ENCODE peak calls at places on chromosomes 13 and 19, in five cellular contexts. D is right atrium auricular region, X is foreskin keratinocyte, M is ovary, P is OCI-LY7. Q is an unnamed sample.

GRCh38 chr13:33838567-33839131 is 20.7 kb downstream of the RFC3 start:
- DNase-seq in M (peak; percentile 21), X (no peak), D (no peak), P (no peak), Q (no peak)

GRCh38 chr19:39517432-39517831 is 2.5 kb downstream of the SELENOV start:
- DNase-seq in M (no peak), D (no peak), P (no peak), X (no peak), Q (no peak)

GRCh38 chr19:58572026-58572817 is 913 bp downstream of the MZF1 start:
- DNase-seq in X (no peak), D (no peak), M (no peak), P (no peak), Q (no peak)

GRCh38 chr19:40594657-40595077 is 6.5 kb upstream of the LTBP4 start:
- DNase-seq in D (no peak), X (no peak), P (no peak), M (no peak), Q (no peak)

GRCh38 chr13:44795176-44795575 is 194.1 kb downstream of the NUFIP1 start:
- DNase-seq in X (no peak), P (no peak), D (no peak), M (no peak), Q (no peak)

GRCh38 chr13:25901460-25902376 is 150.1 kb downstream of the SHISA2 start:
- DNase-seq in P (peak; percentile 11), X (peak; percentile 93), D (no peak), M (no peak), Q (no peak)

GRCh38 chr19:48568345-48568886 is 16.4 kb downstream of the SULT2B1 start:
- DNase-seq in M (peak; percentile 58), D (peak; percentile 91), X (peak; percentile 56), P (no peak), Q (peak; percentile 93)

GRCh38 chr13:98189841-98190505 is 12.9 kb upstream of the RNF113B start:
- DNase-seq in P (no peak), M (peak; percentile 35), X (no peak), D (no peak), Q (no peak)

GRCh38 chr13:99703908-99704307 is 202.6 kb downstream of the TM9SF2 start:
- DNase-seq in M (no peak), X (no peak), P (no peak), D (no peak), Q (no peak)

GRCh38 chr13:114063545-114064515 is 68.6 kb downstream of the RASA3 start:
- DNase-seq in D (peak; percentile 85), X (no peak), P (no peak), M (peak; percentile 69), Q (no peak)

GRCh38 chr13:74206061-74206561 is 71.9 kb upstream of the KLF12 start:
- DNase-seq in X (peak; percentile 10), D (no peak), M (no peak), P (no peak), Q (no peak)

GRCh38 chr13:101384929-101385328 is 31.4 kb downstream of the NALCN start:
- DNase-seq in X (no peak), P (no peak), D (no peak), M (no peak), Q (no peak)

GRCh38 chr13:98253526-98253925 is 76.5 kb upstream of the RNF113B start:
- DNase-seq in P (no peak), X (no peak), D (no peak), M (no peak), Q (no peak)

GRCh38 chr13:104385409-104385808 is 1319.2 kb upstream of the SLC10A2 start:
- DNase-seq in D (no peak), P (no peak), X (peak; percentile 70), M (no peak), Q (peak; percentile 60)

GRCh38 chr19:7852851-7853759 is 21.1 kb downstream of the PRR36 start:
- DNase-seq in M (peak; percentile 68), X (no peak), D (no peak), P (peak; percentile 74), Q (peak; percentile 76)

GRCh38 chr13:24389506-24389905 is 80.1 kb downstream of the C1QTNF9 start:
- DNase-seq in M (no peak), D (no peak), X (no peak), P (no peak), Q (no peak)

GRCh38 chr19:48090281-48090802 is 20.3 kb downstream of the PLA2G4C start:
- DNase-seq in M (no peak), X (no peak), P (no peak), D (no peak), Q (no peak)

GRCh38 chr13:44172411-44172810 is 201.2 kb upstream of the SERP2 start:
- DNase-seq in M (no peak), P (no peak), D (no peak), X (no peak), Q (no peak)

GRCh38 chr13:97535619-97536018 is 101.7 kb downstream of the RAP2A start:
- DNase-seq in M (no peak), D (no peak), X (no peak), P (no peak), Q (no peak)

GRCh38 chr13:33007950-33008349 is 8.3 kb upstream of the KL start:
- DNase-seq in P (no peak), X (no peak), M (no peak), D (no peak), Q (no peak)

GRCh38 chr13:42780044-42780443 is 1.3 kb upstream of the FAM216B start:
- DNase-seq in P (no peak), M (no peak), X (no peak), D (no peak), Q (no peak)

GRCh38 chr19:38031423-38031770 is 124.4 kb downstream of the SIPA1L3 start:
- DNase-seq in M (no peak), P (no peak), X (no peak), D (no peak), Q (no peak)

GRCh38 chr13:67990868-67991267 is 760.7 kb upstream of the PCDH9 start:
- DNase-seq in P (no peak), X (no peak), M (no peak), D (no peak), Q (no peak)

GRCh38 chr19:38392707-38393308 is 4.3 kb downstream of the SPRED3 start:
- DNase-seq in M (no peak), D (no peak), X (no peak), P (no peak), Q (no peak)

GRCh38 chr19:32914879-32915278 is 45.3 kb upstream of the SLC7A9 start:
- DNase-seq in M (no peak), X (peak; percentile 17), P (no peak), D (no peak), Q (no peak)

GRCh38 chr13:113192902-113193301 is 15.6 kb downstream of the PCID2 start:
- DNase-seq in M (no peak), P (no peak), X (peak; percentile 33), D (no peak), Q (no peak)

GRCh38 chr13:24228852-24229458 is 68.4 kb downstream of the SPATA13 start:
- DNase-seq in M (peak; percentile 59), X (no peak), P (peak; percentile 66), D (no peak), Q (no peak)

GRCh38 chr19:30649934-30650614 is 277.9 kb downstream of the ZNF536 start:
- DNase-seq in D (no peak), P (peak; percentile 58), M (no peak), X (no peak), Q (no peak)

GRCh38 chr13:110005563-110005962 is 219.2 kb upstream of the IRS2 start:
- DNase-seq in P (no peak), D (no peak), M (no peak), X (no peak), Q (no peak)

GRCh38 chr19:34228347-34228746 is 26.0 kb upstream of the GARRE1 start:
- DNase-seq in M (no peak), D (no peak), X (no peak), P (no peak), Q (no peak)
- H3K4me1 ChIP-seq in M (peaks cover 5% of the 10 kb centered on the region), D (no peaks in the 10 kb centered on the region), X (peaks cover 14% of the 10 kb centered on the region), P (peaks cover 4% of the 10 kb centered on the region), Q (peaks cover 9% of the 10 kb centered on the region)

DNA sequence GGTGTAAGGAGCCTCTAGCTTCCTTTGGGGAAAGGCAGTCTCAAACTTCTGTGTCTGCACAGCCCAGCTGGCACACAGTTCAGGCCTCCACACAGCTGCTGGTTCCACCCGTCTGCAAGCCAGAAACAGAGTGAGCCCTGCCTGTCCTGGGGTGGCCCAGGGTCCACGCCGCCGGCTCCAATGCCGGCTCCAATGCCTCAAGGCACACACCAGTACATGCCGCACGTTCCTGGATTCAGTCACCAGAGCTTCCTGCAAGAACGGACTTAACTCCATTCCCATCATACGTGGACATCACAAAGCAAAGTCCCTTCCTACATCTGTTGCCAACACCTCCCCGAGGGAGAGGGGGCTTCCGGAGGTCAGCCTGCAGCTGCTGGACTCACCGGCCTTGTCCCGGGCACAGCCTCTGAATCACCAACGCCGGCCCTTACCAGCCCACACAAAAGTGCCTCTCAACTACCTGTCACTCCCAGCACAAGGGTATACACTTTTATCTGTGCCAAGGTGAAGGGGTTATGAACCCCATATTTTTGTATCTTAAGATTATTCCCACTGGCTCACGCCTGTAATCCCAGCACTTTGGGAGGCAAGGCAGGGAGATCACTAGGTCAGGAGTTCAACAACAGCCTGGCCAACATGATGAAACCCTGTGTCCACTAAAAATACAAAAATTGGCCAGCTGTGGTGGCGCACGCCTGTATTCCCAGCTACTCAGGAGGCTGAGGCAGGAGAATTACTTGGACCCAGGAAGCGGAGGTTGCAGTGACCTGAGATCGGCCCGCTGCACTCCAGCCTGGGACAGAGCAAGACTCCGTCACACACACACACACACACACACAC is 8.4 kb downstream of the SH3GL1 start:
- DNase-seq in M (peak; percentile 58), D (no peak), P (no peak), X (no peak), Q (no peak)
- H3K4me1 ChIP-seq in M (peaks cover 32% of the 10 kb centered on the region), D (no peaks in the 10 kb centered on the region), P (no peaks in the 10 kb centered on the region), X (peaks cover 21% of the 10 kb centered on the region), Q (peaks cover 36% of the 10 kb centered on the region)

GRCh38 chr19:55675661-55676354 is 782 bp downstream of the EPN1 start:
- DNase-seq in D (no peak), M (no peak), X (no peak), P (peak; percentile 28), Q (no peak)

GRCh38 chr19:55677572-55678028 is 2.6 kb downstream of the EPN1 start:
- DNase-seq in D (no peak), X (no peak), M (no peak), P (peak; percentile 50), Q (no peak)

GRCh38 chr19:55676384-55676783 is 1.4 kb downstream of the EPN1 start:
- DNase-seq in X (no peak), D (no peak), M (no peak), P (peak; percentile 34), Q (no peak)

GRCh38 chr19:55678121-55678671 is 3.2 kb downstream of the EPN1 start:
- DNase-seq in P (peak; percentile 96), M (no peak), D (no peak), X (no peak), Q (no peak)

DNA sequence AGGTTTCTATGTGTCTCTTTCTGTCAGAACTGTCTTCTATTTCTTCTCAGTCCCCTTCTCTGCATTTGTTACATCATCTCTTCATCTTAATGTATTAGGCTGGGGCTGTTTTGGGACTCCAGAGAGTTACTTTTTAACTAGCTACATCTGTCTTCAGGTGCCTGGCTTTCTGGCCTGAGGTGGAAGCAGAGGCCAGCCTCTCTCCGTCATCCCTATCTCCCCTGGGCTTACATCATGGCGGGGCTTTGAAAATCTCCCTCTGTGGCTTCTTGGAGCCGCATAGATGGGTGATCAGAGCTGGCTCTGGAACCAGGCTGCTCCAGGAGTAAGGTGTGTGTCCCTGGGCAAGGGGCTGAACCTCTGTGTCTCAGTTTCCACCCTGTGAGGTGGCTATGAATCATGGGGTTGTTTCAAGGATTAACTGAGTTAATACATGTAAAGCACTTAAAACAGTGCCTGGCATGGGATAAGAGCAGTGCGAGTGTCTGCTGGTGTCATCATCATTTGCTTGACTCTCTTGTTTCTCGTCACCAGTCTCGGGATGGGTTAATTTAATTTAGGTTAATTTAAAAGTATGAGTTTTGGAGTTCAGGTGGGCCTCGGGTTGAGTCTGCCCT is 2.0 kb downstream of the EPN1 start:
- DNase-seq in D (no peak), X (no peak), P (no peak), M (no peak), Q (no peak)
- H3K4me1 ChIP-seq in D (no peaks in the 10 kb centered on the region), X (peaks cover 16% of the 10 kb centered on the region), P (peaks cover 55% of the 10 kb centered on the region), M (peaks cover 24% of the 10 kb centered on the region), Q (peaks cover 16% of the 10 kb centered on the region)

GRCh38 chr13:93233997-93234416 is 7.4 kb downstream of the GPC6 start:
- DNase-seq in P (peak; percentile 3), X (no peak), D (no peak), M (no peak), Q (no peak)
- H3K4me1 ChIP-seq in P (no peaks in the 10 kb centered on the region), X (peaks cover 3% of the 10 kb centered on the region), D (no peaks in the 10 kb centered on the region), M (peaks cover 2% of the 10 kb centered on the region), Q (peaks cover 18% of the 10 kb centered on the region)

Q was measured in RWPE2.